ENCODE peak calls at places on chromosomes 13 and 19, in four cellular contexts. T is IMR-90, P is H1, W is neuronal stem cell. X is an unnamed sample.

GRCh38 chr19:34499155-34499834 is 17.7 kb downstream of the WTIP start:
- DNase-seq in P (no peak), T (no peak), W (no peak), X (no peak)

GRCh38 chr19:34480971-34481821 is at the start of gene WTIP:
- DNase-seq in W (peak; percentile 89), T (peak; percentile 88), P (no peak), X (peak; percentile 95)

GRCh38 chr19:34851277-34851804 is 75.4 kb upstream of the ZNF30 start:
- DNase-seq in T (no peak), P (no peak), W (no peak), X (peak; percentile 58)

GRCh38 chr19:8610041-8610927 is at the start of gene ADAMTS10:
- DNase-seq in T (peak; percentile 43), W (no peak), P (no peak), X (peak; percentile 67)

GRCh38 chr13:95643814-95644598 is 500 bp downstream of the DZIP1 start:
- DNase-seq in T (peak; percentile 35), P (no peak), W (no peak), X (peak; percentile 67)

GRCh38 chr13:41216160-41216559 is 21.8 kb upstream of the KBTBD7 start:
- DNase-seq in T (peak; percentile 82), P (no peak), W (no peak), X (no peak)

GRCh38 chr19:35154535-35155406 is at the start of gene FXYD5:
- DNase-seq in W (no peak), T (peak; percentile 80), P (no peak), X (peak; percentile 94)

GRCh38 chr19:14606627-14607026 is 23.7 kb downstream of the CLEC17A start:
- DNase-seq in P (no peak), T (no peak), W (no peak), X (no peak)

GRCh38 chr13:50255639-50256038 is 240.4 kb downstream of the KCNRG start:
- DNase-seq in W (no peak), T (no peak), P (no peak), X (no peak)

GRCh38 chr19:4432918-4433506 is 24.6 kb downstream of the UBXN6 start:
- DNase-seq in T (no peak), W (no peak), P (no peak), X (no peak)

GRCh38 chr13:23777571-23777870 is 111.7 kb downstream of the MIPEP start:
- DNase-seq in P (no peak), T (no peak), W (no peak), X (no peak)

GRCh38 chr19:56126983-56127780 is 6.1 kb upstream of the ZNF787 start:
- DNase-seq in W (no peak), T (no peak), P (no peak), X (no peak)

GRCh38 chr19:16516381-16516780 is 20.2 kb downstream of the C19orf44 start:
- DNase-seq in P (no peak), W (no peak), T (no peak), X (no peak)

GRCh38 chr13:30142502-30143211 is 164.7 kb downstream of the KATNAL1 start:
- DNase-seq in T (peak; percentile 99), W (no peak), P (no peak), X (peak; percentile 91)

GRCh38 chr13:110495881-110496280 is 65.6 kb downstream of the RAB20 start:
- DNase-seq in W (no peak), T (no peak), P (no peak), X (no peak)

GRCh38 chr19:1260749-1261511 is 8.2 kb upstream of the CIRBP start:
- DNase-seq in W (peak; percentile 97), T (peak; percentile 96), P (peak; percentile 93), X (peak; percentile 97)

GRCh38 chr13:100789481-100789880 is 114.9 kb upstream of the TMTC4 start:
- DNase-seq in W (no peak), T (no peak), P (no peak), X (no peak)

GRCh38 chr19:51020988-51021651 is 1.6 kb upstream of the KLK10 start:
- DNase-seq in T (peak; percentile 51), P (no peak), W (peak; percentile 38), X (peak; percentile 57)

GRCh38 chr19:47124937-47125668 is 5.5 kb upstream of the SAE1 start:
- DNase-seq in T (peak; percentile 78), P (no peak), W (peak; percentile 76), X (peak; percentile 93)

GRCh38 chr13:57073983-57074382 is 66.7 kb upstream of the PRR20A start:
- DNase-seq in T (no peak), W (no peak), P (no peak), X (no peak)

GRCh38 chr19:13430790-13431582 is 75.3 kb downstream of the CACNA1A start:
- DNase-seq in P (no peak), W (peak; percentile 17), T (peak; percentile 42), X (peak; percentile 76)

GRCh38 chr13:21063031-21063430 is 1.6 kb upstream of the LATS2 start:
- DNase-seq in W (no peak), P (no peak), T (no peak), X (no peak)

GRCh38 chr13:21061077-21061945 is at the start of gene LATS2:
- DNase-seq in P (peak; percentile 80), T (peak; percentile 94), W (peak; percentile 94), X (peak; percentile 97)

GRCh38 chr13:21060063-21060826 is 1.1 kb downstream of the LATS2 start:
- DNase-seq in P (no peak), T (peak; percentile 51), W (no peak), X (peak; percentile 77)

GRCh38 chr13:21058361-21058760 is 3.0 kb downstream of the LATS2 start:
- DNase-seq in P (no peak), W (no peak), T (no peak), X (no peak)

GRCh38 chr13:21060827-21061076 is 634 bp downstream of the LATS2 start:
- DNase-seq in T (no peak), P (no peak), W (no peak), X (no peak)
- H3K9ac ChIP-seq in T (peak overlapping the region; percentile 88), P (peak overlapping the region; percentile 92), W (peak overlapping the region; percentile 93), X (peak overlapping the region; percentile 91)

DNA sequence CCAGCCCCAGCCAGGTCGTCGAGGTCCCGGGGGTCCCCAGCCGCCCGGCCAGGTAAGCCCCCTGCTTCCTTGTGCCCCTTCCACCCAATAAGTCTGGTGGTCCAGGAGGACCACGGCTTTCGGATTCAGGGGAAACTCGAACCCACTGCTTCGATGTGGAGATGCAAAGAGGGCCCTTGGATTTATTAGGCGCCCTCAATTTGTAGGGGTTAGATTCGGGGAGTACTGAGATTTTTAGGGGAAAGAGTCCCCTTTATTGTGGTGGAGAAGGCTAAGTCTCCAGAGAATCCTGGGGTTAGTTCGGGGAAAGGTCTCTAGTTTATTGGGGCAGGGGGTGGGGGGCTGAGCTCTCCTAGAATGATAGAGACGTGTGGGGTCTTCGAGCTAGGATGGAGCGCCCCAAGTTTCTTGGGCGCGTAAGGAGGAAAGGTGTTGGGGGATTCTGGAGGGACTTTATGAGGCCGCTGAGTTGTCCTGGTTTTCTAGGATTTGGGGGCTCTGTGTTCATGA is 3.8 kb upstream of the LTBP4 start:
- DNase-seq in P (no peak), W (no peak), T (no peak), X (no peak)
- H3K4me3 ChIP-seq in P (peak overlapping the region; percentile 34), W (peak overlapping the region; percentile 56), T (peak overlapping the region; percentile 50), X (peak overlapping the region; percentile 19)

GRCh38 chr19:33234092-33234491 is 8.4 kb upstream of the SLC7A10 start:
- DNase-seq in W (no peak), T (no peak), P (no peak), X (no peak)
- H4K8ac ChIP-seq in W (no peak overlapping the region), T (no peak overlapping the region), P (no peak overlapping the region), X (no peak overlapping the region)

DNA sequence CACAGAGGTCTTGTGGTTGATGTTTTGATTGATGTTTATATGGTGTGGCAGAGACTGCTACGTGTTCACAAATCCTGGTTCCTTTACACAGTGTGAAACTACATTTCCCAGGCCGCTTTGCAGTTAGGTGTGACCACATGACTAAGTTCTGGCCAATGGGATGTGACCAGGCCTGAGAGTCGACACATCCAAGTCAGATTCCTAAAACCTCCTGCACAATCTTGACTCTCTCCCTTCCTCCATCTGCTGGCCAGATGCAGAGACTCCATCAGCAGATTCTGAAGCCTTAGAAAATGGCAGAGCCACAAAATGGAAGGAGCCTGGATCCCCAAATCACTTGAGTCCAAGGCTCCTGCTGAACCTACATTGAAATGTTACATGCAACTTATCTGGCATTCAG is 12.6 kb downstream of the CD37 start:
- DNase-seq in W (no peak), P (no peak), T (peak; percentile 82), X (peak; percentile 96)
- H3K9ac ChIP-seq in W (no peak overlapping the region), P (no peak overlapping the region), T (no peak overlapping the region), X (no peak overlapping the region)

DNA sequence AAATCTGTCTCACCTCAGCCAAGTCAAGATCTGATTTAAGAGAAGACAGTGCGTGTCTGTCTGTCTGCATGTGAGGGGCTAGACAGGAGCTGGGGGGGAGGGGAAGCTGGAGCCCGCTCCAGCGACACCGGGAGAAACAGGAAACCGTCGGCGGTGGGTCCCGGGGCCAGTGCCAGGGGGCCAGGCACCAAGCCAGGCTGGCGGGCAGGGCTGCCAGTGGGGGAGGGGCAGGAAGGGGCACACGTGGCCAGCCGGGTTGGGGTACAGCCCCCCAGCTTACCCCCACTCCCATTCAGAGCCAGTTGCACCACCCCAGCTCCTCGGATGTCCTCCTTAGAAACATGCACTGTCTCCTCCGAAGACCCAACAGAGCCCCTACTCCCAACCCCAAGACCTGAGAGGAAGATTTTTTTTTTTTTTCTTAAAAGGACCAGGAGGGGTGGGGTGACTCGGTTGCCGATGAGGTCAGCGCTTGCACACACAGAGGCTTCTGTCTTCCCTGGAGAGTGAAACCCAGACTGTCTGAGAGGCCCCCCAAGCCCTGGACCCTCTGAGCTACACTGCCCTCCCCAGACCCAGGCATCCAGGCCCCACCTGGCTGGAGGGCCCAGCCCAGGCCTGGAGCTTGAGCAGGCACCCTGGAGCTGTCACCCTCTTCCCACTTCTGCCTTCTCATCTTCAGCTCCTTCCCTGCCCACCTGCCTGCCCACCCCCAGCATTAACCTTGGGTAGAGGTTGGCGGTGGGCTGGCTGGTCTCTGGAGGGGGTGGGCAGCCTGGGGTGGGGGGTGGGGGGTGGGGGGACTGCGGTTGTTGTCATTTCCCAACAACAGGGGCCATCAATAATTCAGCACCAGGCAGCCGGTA is 4.0 kb downstream of the ERF start:
- DNase-seq in P (no peak), W (no peak), T (peak; percentile 50), X (no peak)
- H3K4me3 ChIP-seq in P (no peak overlapping the region), W (no peak overlapping the region), T (no peak overlapping the region), X (no peak overlapping the region)

GRCh38 chr19:6736169-6736916 is 1.0 kb downstream of the GPR108 start:
- DNase-seq in W (peak; percentile 63), T (peak; percentile 87), P (no peak), X (peak; percentile 96)
- H4K8ac ChIP-seq in W (no peak overlapping the region), T (peak overlapping the region; percentile 19), P (no peak overlapping the region), X (no peak overlapping the region)

X was measured in mesendoderm.